ENCODE peak calls at places on chromosome 21, in seven cellular contexts. One of them, this sample, is unnamed.

GRCh38 chr21:26840912-26841311 is 4.3 kb downstream of the ADAMTS1 start:
- ATAC-seq in left lobe of liver: no peak
- ATAC-seq in naive thymus-derived CD8-positive, alpha-beta T cell: no peak
- ATAC-seq in activated CD8-positive, alpha-beta memory T cell treated with anti-CD3 and anti-CD28 coated beads, Interleukin-2, amount 10 ng/mL, durations not matched to agents 7 days and 5 days: no peak
- ATAC-seq in activated T-cell treated with anti-CD3 and anti-CD28 coated beads, Interleukin-2, amount 50 U/mL, for 72 hours: no peak
- ATAC-seq in SK-N-SH treated with all-trans-retinoic acid at 6 μM for 48 hours: no peak
- ATAC-seq in mucosa of descending colon: no peak
- ATAC-seq in this sample: no peak

GRCh38 chr21:41673596-41674335 is 93.1 kb downstream of the RIPK4 start:
- ATAC-seq in left lobe of liver: peak; percentile 24
- ATAC-seq in naive thymus-derived CD8-positive, alpha-beta T cell: no peak
- ATAC-seq in activated CD8-positive, alpha-beta memory T cell treated with anti-CD3 and anti-CD28 coated beads, Interleukin-2, amount 10 ng/mL, durations not matched to agents 7 days and 5 days: no peak
- ATAC-seq in activated T-cell treated with anti-CD3 and anti-CD28 coated beads, Interleukin-2, amount 50 U/mL, for 72 hours: no peak
- ATAC-seq in SK-N-SH treated with all-trans-retinoic acid at 6 μM for 48 hours: no peak
- ATAC-seq in mucosa of descending colon: no peak
- ATAC-seq in this sample: no peak

GRCh38 chr21:42118121-42118795 is 47.1 kb downstream of the UMODL1 start:
- ATAC-seq in left lobe of liver: no peak
- ATAC-seq in naive thymus-derived CD8-positive, alpha-beta T cell: no peak
- ATAC-seq in activated CD8-positive, alpha-beta memory T cell treated with anti-CD3 and anti-CD28 coated beads, Interleukin-2, amount 10 ng/mL, durations not matched to agents 7 days and 5 days: no peak
- ATAC-seq in activated T-cell treated with anti-CD3 and anti-CD28 coated beads, Interleukin-2, amount 50 U/mL, for 72 hours: no peak
- ATAC-seq in SK-N-SH treated with all-trans-retinoic acid at 6 μM for 48 hours: no peak
- ATAC-seq in mucosa of descending colon: no peak
- ATAC-seq in this sample: no peak

GRCh38 chr21:45592208-45592619 is 50.0 kb upstream of the SLC19A1 start:
- ATAC-seq in left lobe of liver: no peak
- ATAC-seq in naive thymus-derived CD8-positive, alpha-beta T cell: peak; percentile 65
- ATAC-seq in activated CD8-positive, alpha-beta memory T cell treated with anti-CD3 and anti-CD28 coated beads, Interleukin-2, amount 10 ng/mL, durations not matched to agents 7 days and 5 days: peak; percentile 79
- ATAC-seq in activated T-cell treated with anti-CD3 and anti-CD28 coated beads, Interleukin-2, amount 50 U/mL, for 72 hours: peak; percentile 82
- ATAC-seq in SK-N-SH treated with all-trans-retinoic acid at 6 μM for 48 hours: no peak
- ATAC-seq in mucosa of descending colon: peak; percentile 54
- ATAC-seq in this sample: peak; percentile 84

GRCh38 chr21:37562920-37563640 is 196.5 kb downstream of the DYRK1A start:
- ATAC-seq in left lobe of liver: peak; percentile 8
- ATAC-seq in naive thymus-derived CD8-positive, alpha-beta T cell: peak; percentile 5
- ATAC-seq in activated CD8-positive, alpha-beta memory T cell treated with anti-CD3 and anti-CD28 coated beads, Interleukin-2, amount 10 ng/mL, durations not matched to agents 7 days and 5 days: peak; percentile 3
- ATAC-seq in activated T-cell treated with anti-CD3 and anti-CD28 coated beads, Interleukin-2, amount 50 U/mL, for 72 hours: no peak
- ATAC-seq in SK-N-SH treated with all-trans-retinoic acid at 6 μM for 48 hours: no peak
- ATAC-seq in mucosa of descending colon: peak; percentile 34
- ATAC-seq in this sample: peak; percentile 1

GRCh38 chr21:30582850-30583249 is 7.3 kb downstream of the KRTAP22-2 start:
- ATAC-seq in left lobe of liver: no peak
- ATAC-seq in naive thymus-derived CD8-positive, alpha-beta T cell: no peak
- ATAC-seq in activated CD8-positive, alpha-beta memory T cell treated with anti-CD3 and anti-CD28 coated beads, Interleukin-2, amount 10 ng/mL, durations not matched to agents 7 days and 5 days: no peak
- ATAC-seq in activated T-cell treated with anti-CD3 and anti-CD28 coated beads, Interleukin-2, amount 50 U/mL, for 72 hours: no peak
- ATAC-seq in SK-N-SH treated with all-trans-retinoic acid at 6 μM for 48 hours: no peak
- ATAC-seq in mucosa of descending colon: no peak
- ATAC-seq in this sample: no peak

GRCh38 chr21:26288033-26288432 is 117.5 kb upstream of the APP start:
- ATAC-seq in left lobe of liver: no peak
- ATAC-seq in naive thymus-derived CD8-positive, alpha-beta T cell: no peak
- ATAC-seq in activated CD8-positive, alpha-beta memory T cell treated with anti-CD3 and anti-CD28 coated beads, Interleukin-2, amount 10 ng/mL, durations not matched to agents 7 days and 5 days: no peak
- ATAC-seq in activated T-cell treated with anti-CD3 and anti-CD28 coated beads, Interleukin-2, amount 50 U/mL, for 72 hours: no peak
- ATAC-seq in SK-N-SH treated with all-trans-retinoic acid at 6 μM for 48 hours: no peak
- ATAC-seq in mucosa of descending colon: no peak
- ATAC-seq in this sample: no peak

GRCh38 chr21:14722841-14723483 is 176.8 kb upstream of the SAMSN1 start:
- ATAC-seq in left lobe of liver: no peak
- ATAC-seq in naive thymus-derived CD8-positive, alpha-beta T cell: no peak
- ATAC-seq in activated CD8-positive, alpha-beta memory T cell treated with anti-CD3 and anti-CD28 coated beads, Interleukin-2, amount 10 ng/mL, durations not matched to agents 7 days and 5 days: peak; percentile 55
- ATAC-seq in activated T-cell treated with anti-CD3 and anti-CD28 coated beads, Interleukin-2, amount 50 U/mL, for 72 hours: peak; percentile 87
- ATAC-seq in SK-N-SH treated with all-trans-retinoic acid at 6 μM for 48 hours: no peak
- ATAC-seq in mucosa of descending colon: no peak
- ATAC-seq in this sample: peak; percentile 49

GRCh38 chr21:36709030-36709867 is 10.3 kb downstream of the SIM2 start:
- ATAC-seq in left lobe of liver: peak; percentile 40
- ATAC-seq in naive thymus-derived CD8-positive, alpha-beta T cell: no peak
- ATAC-seq in activated CD8-positive, alpha-beta memory T cell treated with anti-CD3 and anti-CD28 coated beads, Interleukin-2, amount 10 ng/mL, durations not matched to agents 7 days and 5 days: no peak
- ATAC-seq in activated T-cell treated with anti-CD3 and anti-CD28 coated beads, Interleukin-2, amount 50 U/mL, for 72 hours: no peak
- ATAC-seq in SK-N-SH treated with all-trans-retinoic acid at 6 μM for 48 hours: no peak
- ATAC-seq in mucosa of descending colon: peak; percentile 16
- ATAC-seq in this sample: no peak

GRCh38 chr21:29660047-29660720 is 279.6 kb downstream of the GRIK1 start:
- ATAC-seq in left lobe of liver: no peak
- ATAC-seq in naive thymus-derived CD8-positive, alpha-beta T cell: no peak
- ATAC-seq in activated CD8-positive, alpha-beta memory T cell treated with anti-CD3 and anti-CD28 coated beads, Interleukin-2, amount 10 ng/mL, durations not matched to agents 7 days and 5 days: no peak
- ATAC-seq in activated T-cell treated with anti-CD3 and anti-CD28 coated beads, Interleukin-2, amount 50 U/mL, for 72 hours: no peak
- ATAC-seq in SK-N-SH treated with all-trans-retinoic acid at 6 μM for 48 hours: no peak
- ATAC-seq in mucosa of descending colon: no peak
- ATAC-seq in this sample: no peak

GRCh38 chr21:44965251-44966022 is 25.6 kb downstream of the SLX9 start:
- ATAC-seq in left lobe of liver: no peak
- ATAC-seq in naive thymus-derived CD8-positive, alpha-beta T cell: peak; percentile 62
- ATAC-seq in activated CD8-positive, alpha-beta memory T cell treated with anti-CD3 and anti-CD28 coated beads, Interleukin-2, amount 10 ng/mL, durations not matched to agents 7 days and 5 days: peak; percentile 62
- ATAC-seq in activated T-cell treated with anti-CD3 and anti-CD28 coated beads, Interleukin-2, amount 50 U/mL, for 72 hours: peak; percentile 46
- ATAC-seq in SK-N-SH treated with all-trans-retinoic acid at 6 μM for 48 hours: no peak
- ATAC-seq in mucosa of descending colon: no peak
- ATAC-seq in this sample: peak; percentile 87

GRCh38 chr21:29208044-29208665 is 77.7 kb downstream of the MAP3K7CL start:
- ATAC-seq in left lobe of liver: no peak
- ATAC-seq in naive thymus-derived CD8-positive, alpha-beta T cell: no peak
- ATAC-seq in activated CD8-positive, alpha-beta memory T cell treated with anti-CD3 and anti-CD28 coated beads, Interleukin-2, amount 10 ng/mL, durations not matched to agents 7 days and 5 days: no peak
- ATAC-seq in activated T-cell treated with anti-CD3 and anti-CD28 coated beads, Interleukin-2, amount 50 U/mL, for 72 hours: no peak
- ATAC-seq in SK-N-SH treated with all-trans-retinoic acid at 6 μM for 48 hours: peak; percentile 60
- ATAC-seq in mucosa of descending colon: no peak
- ATAC-seq in this sample: peak; percentile 66

GRCh38 chr21:36250423-36251075 is 69.4 kb upstream of the MORC3 start:
- ATAC-seq in left lobe of liver: no peak
- ATAC-seq in naive thymus-derived CD8-positive, alpha-beta T cell: no peak
- ATAC-seq in activated CD8-positive, alpha-beta memory T cell treated with anti-CD3 and anti-CD28 coated beads, Interleukin-2, amount 10 ng/mL, durations not matched to agents 7 days and 5 days: no peak
- ATAC-seq in activated T-cell treated with anti-CD3 and anti-CD28 coated beads, Interleukin-2, amount 50 U/mL, for 72 hours: no peak
- ATAC-seq in SK-N-SH treated with all-trans-retinoic acid at 6 μM for 48 hours: no peak
- ATAC-seq in mucosa of descending colon: no peak
- ATAC-seq in this sample: no peak

GRCh38 chr21:34857874-34858273 is 189.1 kb downstream of the CLIC6 start:
- ATAC-seq in left lobe of liver: no peak
- ATAC-seq in naive thymus-derived CD8-positive, alpha-beta T cell: no peak
- ATAC-seq in activated CD8-positive, alpha-beta memory T cell treated with anti-CD3 and anti-CD28 coated beads, Interleukin-2, amount 10 ng/mL, durations not matched to agents 7 days and 5 days: no peak
- ATAC-seq in activated T-cell treated with anti-CD3 and anti-CD28 coated beads, Interleukin-2, amount 50 U/mL, for 72 hours: no peak
- ATAC-seq in SK-N-SH treated with all-trans-retinoic acid at 6 μM for 48 hours: peak; percentile 38
- ATAC-seq in mucosa of descending colon: no peak
- ATAC-seq in this sample: no peak

GRCh38 chr21:26351661-26352060 is 181.1 kb upstream of the APP start:
- ATAC-seq in left lobe of liver: no peak
- ATAC-seq in naive thymus-derived CD8-positive, alpha-beta T cell: no peak
- ATAC-seq in activated CD8-positive, alpha-beta memory T cell treated with anti-CD3 and anti-CD28 coated beads, Interleukin-2, amount 10 ng/mL, durations not matched to agents 7 days and 5 days: no peak
- ATAC-seq in activated T-cell treated with anti-CD3 and anti-CD28 coated beads, Interleukin-2, amount 50 U/mL, for 72 hours: no peak
- ATAC-seq in SK-N-SH treated with all-trans-retinoic acid at 6 μM for 48 hours: no peak
- ATAC-seq in mucosa of descending colon: no peak
- ATAC-seq in this sample: no peak

GRCh38 chr21:35014302-35015044 is 34.6 kb downstream of the RUNX1 start:
- ATAC-seq in left lobe of liver: no peak
- ATAC-seq in naive thymus-derived CD8-positive, alpha-beta T cell: peak; percentile 49
- ATAC-seq in activated CD8-positive, alpha-beta memory T cell treated with anti-CD3 and anti-CD28 coated beads, Interleukin-2, amount 10 ng/mL, durations not matched to agents 7 days and 5 days: no peak
- ATAC-seq in activated T-cell treated with anti-CD3 and anti-CD28 coated beads, Interleukin-2, amount 50 U/mL, for 72 hours: no peak
- ATAC-seq in SK-N-SH treated with all-trans-retinoic acid at 6 μM for 48 hours: no peak
- ATAC-seq in mucosa of descending colon: no peak
- ATAC-seq in this sample: peak; percentile 11

GRCh38 chr21:42777757-42778344 is 101.5 kb downstream of the WDR4 start:
- ATAC-seq in left lobe of liver: no peak
- ATAC-seq in naive thymus-derived CD8-positive, alpha-beta T cell: no peak
- ATAC-seq in activated CD8-positive, alpha-beta memory T cell treated with anti-CD3 and anti-CD28 coated beads, Interleukin-2, amount 10 ng/mL, durations not matched to agents 7 days and 5 days: no peak
- ATAC-seq in activated T-cell treated with anti-CD3 and anti-CD28 coated beads, Interleukin-2, amount 50 U/mL, for 72 hours: no peak
- ATAC-seq in SK-N-SH treated with all-trans-retinoic acid at 6 μM for 48 hours: no peak
- ATAC-seq in mucosa of descending colon: peak; percentile 4
- ATAC-seq in this sample: no peak

GRCh38 chr21:20020032-20020431 is 978.2 kb upstream of the NCAM2 start:
- ATAC-seq in left lobe of liver: no peak
- ATAC-seq in naive thymus-derived CD8-positive, alpha-beta T cell: no peak
- ATAC-seq in activated CD8-positive, alpha-beta memory T cell treated with anti-CD3 and anti-CD28 coated beads, Interleukin-2, amount 10 ng/mL, durations not matched to agents 7 days and 5 days: no peak
- ATAC-seq in activated T-cell treated with anti-CD3 and anti-CD28 coated beads, Interleukin-2, amount 50 U/mL, for 72 hours: no peak
- ATAC-seq in SK-N-SH treated with all-trans-retinoic acid at 6 μM for 48 hours: no peak
- ATAC-seq in mucosa of descending colon: no peak
- ATAC-seq in this sample: no peak

GRCh38 chr21:28960245-28960644 is 32.4 kb downstream of the LTN1 start:
- ATAC-seq in left lobe of liver: no peak
- ATAC-seq in naive thymus-derived CD8-positive, alpha-beta T cell: no peak
- ATAC-seq in activated CD8-positive, alpha-beta memory T cell treated with anti-CD3 and anti-CD28 coated beads, Interleukin-2, amount 10 ng/mL, durations not matched to agents 7 days and 5 days: no peak
- ATAC-seq in activated T-cell treated with anti-CD3 and anti-CD28 coated beads, Interleukin-2, amount 50 U/mL, for 72 hours: no peak
- ATAC-seq in SK-N-SH treated with all-trans-retinoic acid at 6 μM for 48 hours: no peak
- ATAC-seq in mucosa of descending colon: no peak
- ATAC-seq in this sample: no peak

GRCh38 chr21:38293113-38293512 is 36.3 kb downstream of the KCNJ15 start:
- ATAC-seq in left lobe of liver: peak; percentile 41
- ATAC-seq in naive thymus-derived CD8-positive, alpha-beta T cell: no peak
- ATAC-seq in activated CD8-positive, alpha-beta memory T cell treated with anti-CD3 and anti-CD28 coated beads, Interleukin-2, amount 10 ng/mL, durations not matched to agents 7 days and 5 days: no peak
- ATAC-seq in activated T-cell treated with anti-CD3 and anti-CD28 coated beads, Interleukin-2, amount 50 U/mL, for 72 hours: no peak
- ATAC-seq in SK-N-SH treated with all-trans-retinoic acid at 6 μM for 48 hours: no peak
- ATAC-seq in mucosa of descending colon: peak; percentile 86
- ATAC-seq in this sample: no peak

GRCh38 chr21:26952274-26953066 is 14.4 kb downstream of the ADAMTS5 start:
- ATAC-seq in left lobe of liver: no peak
- ATAC-seq in naive thymus-derived CD8-positive, alpha-beta T cell: no peak
- ATAC-seq in activated CD8-positive, alpha-beta memory T cell treated with anti-CD3 and anti-CD28 coated beads, Interleukin-2, amount 10 ng/mL, durations not matched to agents 7 days and 5 days: no peak
- ATAC-seq in activated T-cell treated with anti-CD3 and anti-CD28 coated beads, Interleukin-2, amount 50 U/mL, for 72 hours: no peak
- ATAC-seq in SK-N-SH treated with all-trans-retinoic acid at 6 μM for 48 hours: peak; percentile 34
- ATAC-seq in mucosa of descending colon: no peak
- ATAC-seq in this sample: no peak

GRCh38 chr21:35340273-35340672 is 291.2 kb upstream of the RUNX1 start:
- ATAC-seq in left lobe of liver: peak; percentile 90
- ATAC-seq in naive thymus-derived CD8-positive, alpha-beta T cell: no peak
- ATAC-seq in activated CD8-positive, alpha-beta memory T cell treated with anti-CD3 and anti-CD28 coated beads, Interleukin-2, amount 10 ng/mL, durations not matched to agents 7 days and 5 days: no peak
- ATAC-seq in activated T-cell treated with anti-CD3 and anti-CD28 coated beads, Interleukin-2, amount 50 U/mL, for 72 hours: no peak
- ATAC-seq in SK-N-SH treated with all-trans-retinoic acid at 6 μM for 48 hours: no peak
- ATAC-seq in mucosa of descending colon: peak; percentile 74
- ATAC-seq in this sample: no peak

GRCh38 chr21:44594406-44594916 is 2.2 kb upstream of the KRTAP10-6 start:
- ATAC-seq in left lobe of liver: no peak
- ATAC-seq in naive thymus-derived CD8-positive, alpha-beta T cell: no peak
- ATAC-seq in activated CD8-positive, alpha-beta memory T cell treated with anti-CD3 and anti-CD28 coated beads, Interleukin-2, amount 10 ng/mL, durations not matched to agents 7 days and 5 days: no peak
- ATAC-seq in activated T-cell treated with anti-CD3 and anti-CD28 coated beads, Interleukin-2, amount 50 U/mL, for 72 hours: no peak
- ATAC-seq in SK-N-SH treated with all-trans-retinoic acid at 6 μM for 48 hours: no peak
- ATAC-seq in mucosa of descending colon: no peak
- ATAC-seq in this sample: no peak

GRCh38 chr21:46643379-46644177 is 8.1 kb downstream of the PRMT2 start:
- ATAC-seq in left lobe of liver: no peak
- ATAC-seq in naive thymus-derived CD8-positive, alpha-beta T cell: no peak
- ATAC-seq in activated CD8-positive, alpha-beta memory T cell treated with anti-CD3 and anti-CD28 coated beads, Interleukin-2, amount 10 ng/mL, durations not matched to agents 7 days and 5 days: no peak
- ATAC-seq in activated T-cell treated with anti-CD3 and anti-CD28 coated beads, Interleukin-2, amount 50 U/mL, for 72 hours: no peak
- ATAC-seq in SK-N-SH treated with all-trans-retinoic acid at 6 μM for 48 hours: no peak
- ATAC-seq in mucosa of descending colon: no peak
- ATAC-seq in this sample: no peak

This sample was measured in activated T-helper 17 cell treated with anti-CD3 and anti-CD28 coated beads, Interleukin-2, amount 50 U/mL, for 72 hours.